ENCODE peak calls at places on chromosomes 6 and 20, in eight cellular contexts. H is IMR-90, O is WERI-Rb-1, S is heart right ventricle, M is breast epithelium, L is esophagus squamous epithelium, K is astrocyte, Q is cardiac muscle cell. A is an unnamed sample.
A peak's percentile ranks its signal among the peaks of the same experiment; 100 is the strongest.

GRCh38 chr20:59086923-59087322 is 44.3 kb upstream of the PRELID3B start:
- DNase-seq in H (no peak), O (no peak), S (no peak), M (no peak), L (no peak), K (no peak), Q (no peak), A (no peak)

GRCh38 chr20:31705598-31706597 is 16.8 kb downstream of the BCL2L1 start:
- DNase-seq in H (no peak), O (no peak), S (no peak), M (no peak), L (no peak), K (no peak), Q (no peak), A (no peak)

GRCh38 chr6:123062645-123063044 is 66.6 kb downstream of the CLVS2 start:
- DNase-seq in H (no peak), O (no peak), S (no peak), M (no peak), L (no peak), K (no peak), Q (no peak), A (no peak)

GRCh38 chr6:157281570-157281969 is 41.7 kb downstream of the TMEM242 start:
- DNase-seq in H (no peak), O (peak; percentile 52), S (peak; percentile 32), M (no peak), L (no peak), K (no peak), Q (peak; percentile 17), A (no peak)

GRCh38 chr6:1547785-1548184 is 61.9 kb upstream of the FOXC1 start:
- DNase-seq in H (no peak), O (no peak), S (no peak), M (no peak), L (no peak), K (no peak), Q (no peak), A (no peak)

GRCh38 chr20:59071224-59071623 is 28.6 kb upstream of the PRELID3B start:
- DNase-seq in H (no peak), O (no peak), S (no peak), M (no peak), L (no peak), K (no peak), Q (no peak), A (no peak)

GRCh38 chr6:81480139-81480538 is 272.3 kb downstream of the TENT5A start:
- DNase-seq in H (peak; percentile 17), O (no peak), S (no peak), M (no peak), L (no peak), K (peak; percentile 50), Q (no peak), A (no peak)

GRCh38 chr20:4949833-4950178 is 51.5 kb downstream of the SLC23A2 start:
- DNase-seq in H (peak; percentile 63), O (no peak), S (no peak), M (no peak), L (no peak), K (peak; percentile 58), Q (peak; percentile 61), A (no peak)

GRCh38 chr20:3632311-3633004 is 30.7 kb downstream of the GFRA4 start:
- DNase-seq in H (no peak), O (no peak), S (no peak), M (no peak), L (no peak), K (no peak), Q (no peak), A (no peak)

DNA sequence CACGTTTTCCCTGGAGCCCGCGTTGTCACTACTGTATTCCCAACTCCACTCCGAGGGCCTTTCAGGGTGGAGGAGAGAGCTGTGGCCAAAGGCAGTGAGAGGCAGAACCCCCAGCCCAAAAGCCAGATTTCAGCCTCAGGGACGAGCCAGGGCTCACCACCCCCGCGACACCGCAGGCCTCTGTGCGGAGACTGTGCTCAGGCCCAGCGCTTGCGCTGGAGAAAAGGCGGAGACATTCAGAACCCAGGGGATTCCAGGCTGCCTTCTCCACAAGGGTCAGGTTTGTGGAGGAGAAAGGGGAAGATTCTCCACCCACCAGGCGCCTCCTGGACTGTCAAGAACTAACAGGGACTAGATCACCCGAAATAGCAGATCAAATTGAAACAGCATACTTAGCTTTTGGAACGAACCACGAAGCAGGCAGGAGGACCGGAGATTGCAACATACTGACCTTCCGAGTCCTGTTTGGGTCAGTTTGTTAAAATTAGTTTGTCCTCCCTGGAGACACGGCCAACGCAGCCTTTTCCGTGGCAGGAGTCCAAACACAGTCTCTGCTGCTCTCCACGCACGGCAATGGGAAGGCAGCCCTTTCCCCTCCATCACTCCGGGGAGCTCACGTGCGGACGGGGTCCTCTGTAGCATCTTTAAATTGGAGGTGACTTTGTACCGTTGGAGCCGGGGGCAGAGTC is 14.4 kb downstream of the DLL1 start:
- DNase-seq in H (no peak), O (no peak), S (peak; percentile 89), M (no peak), L (no peak), K (no peak), Q (peak; percentile 76), A (no peak)
- H3K4me3 ChIP-seq in H (no peak overlapping the region), O (no peak overlapping the region), S (peak overlapping the region; percentile 18), M (no peak overlapping the region), L (no peak overlapping the region), K (no peak overlapping the region), Q (no peak overlapping the region), A (no peak overlapping the region)

DNA sequence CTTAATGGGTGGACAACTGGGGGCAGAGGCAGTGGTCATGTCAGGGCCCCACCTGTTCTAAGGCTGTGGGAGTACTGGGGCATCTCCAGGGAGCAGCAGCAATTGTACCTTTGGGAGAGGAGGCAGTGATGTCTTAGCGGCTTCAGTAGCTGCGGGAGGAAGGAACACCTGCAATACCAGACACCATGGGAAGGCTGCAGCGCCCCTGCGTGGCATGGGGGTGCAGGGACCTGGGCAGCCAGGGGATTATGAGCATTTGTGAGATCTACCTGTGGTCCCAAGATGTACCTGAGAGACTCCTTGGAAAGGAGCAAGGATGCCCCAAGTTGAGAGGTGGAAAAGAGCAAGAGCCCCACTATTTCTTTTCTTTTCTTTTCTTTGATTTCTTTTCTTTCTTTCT is 112.1 kb upstream of the GPR6 start:
- DNase-seq in H (no peak), O (peak; percentile 14), S (no peak), M (no peak), L (no peak), K (no peak), Q (no peak), A (no peak)
- TF ChIP-seq CTCF in H (no peak), O (peak; percentile 52), S (no peak), M (no peak), L (no peak), K (no peak), Q (no peak), A (no peak)

GRCh38 chr20:43189614-43190331 is at the start of gene PTPRT:
- DNase-seq in H (no peak), O (no peak), S (no peak), M (no peak), L (no peak), K (no peak), Q (no peak), A (no peak)
- H3K27me3 ChIP-seq in H (peaks cover 18% of the 10 kb centered on the region), O (peaks cover 49% of the 10 kb centered on the region), S (peaks cover 61% of the 10 kb centered on the region), M (no peaks in the 10 kb centered on the region), L (peaks cover 5% of the 10 kb centered on the region), K (peaks cover 14% of the 10 kb centered on the region), Q (peaks cover 65% of the 10 kb centered on the region), A (peaks cover 15% of the 10 kb centered on the region)

GRCh38 chr20:47727909-47728361 is 57.3 kb downstream of the SULF2 start:
- DNase-seq in H (no peak), O (no peak), S (no peak), M (no peak), L (no peak), K (no peak), Q (no peak), A (no peak)
- H3K4me3 ChIP-seq in H (no peak overlapping the region), O (no peak overlapping the region), S (no peak overlapping the region), M (no peak overlapping the region), L (no peak overlapping the region), K (no peak overlapping the region), Q (no peak overlapping the region), A (no peak overlapping the region)

GRCh38 chr6:129015721-129016120 is 132.8 kb downstream of the LAMA2 start:
- DNase-seq in H (no peak), O (no peak), S (no peak), M (no peak), L (no peak), K (no peak), Q (no peak), A (no peak)

GRCh38 chr6:129014302-129014701 is 131.4 kb downstream of the LAMA2 start:
- DNase-seq in H (no peak), O (no peak), S (no peak), M (no peak), L (no peak), K (no peak), Q (no peak), A (no peak)

GRCh38 chr6:129022011-129022553 is 139.1 kb downstream of the LAMA2 start:
- DNase-seq in H (no peak), O (no peak), S (no peak), M (no peak), L (no peak), K (no peak), Q (no peak), A (no peak)

DNA sequence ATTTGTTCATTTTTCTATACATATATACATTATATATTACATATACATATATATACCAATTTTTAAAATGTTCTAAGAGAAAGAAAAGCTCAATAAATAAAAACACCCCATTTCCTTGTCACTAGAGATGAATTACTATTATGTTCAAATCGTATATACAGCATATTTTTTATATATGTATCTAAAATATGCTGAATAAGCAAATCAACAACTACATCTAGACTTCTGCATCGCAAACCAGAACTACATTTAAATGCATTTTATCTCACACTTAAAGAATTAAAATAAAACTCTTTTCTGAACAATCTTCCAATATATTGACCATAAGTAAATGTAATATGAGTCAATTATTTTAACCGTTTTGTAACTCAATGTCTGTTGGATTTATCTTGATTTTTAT is 133.9 kb downstream of the LAMA2 start:
- DNase-seq in H (no peak), O (no peak), S (no peak), M (no peak), L (no peak), K (no peak), Q (no peak), A (no peak)
- TF ChIP-seq CTCF in H (no peak), O (no peak), S (no peak), M (no peak), L (no peak), K (no peak), Q (no peak), A (no peak)

GRCh38 chr20:63130654-63131577 is 85.0 kb downstream of the YTHDF1 start:
- DNase-seq in H (no peak), O (no peak), S (no peak), M (peak; percentile 43), L (no peak), K (no peak), Q (no peak), A (no peak)
- H3K27me3 ChIP-seq in H (peaks cover 29% of the 10 kb centered on the region), O (no peaks in the 10 kb centered on the region), S (peaks cover 40% of the 10 kb centered on the region), M (no peaks in the 10 kb centered on the region), L (no peaks in the 10 kb centered on the region), K (peaks cover 20% of the 10 kb centered on the region), Q (peaks cover 54% of the 10 kb centered on the region), A (peaks cover 6% of the 10 kb centered on the region)

DNA sequence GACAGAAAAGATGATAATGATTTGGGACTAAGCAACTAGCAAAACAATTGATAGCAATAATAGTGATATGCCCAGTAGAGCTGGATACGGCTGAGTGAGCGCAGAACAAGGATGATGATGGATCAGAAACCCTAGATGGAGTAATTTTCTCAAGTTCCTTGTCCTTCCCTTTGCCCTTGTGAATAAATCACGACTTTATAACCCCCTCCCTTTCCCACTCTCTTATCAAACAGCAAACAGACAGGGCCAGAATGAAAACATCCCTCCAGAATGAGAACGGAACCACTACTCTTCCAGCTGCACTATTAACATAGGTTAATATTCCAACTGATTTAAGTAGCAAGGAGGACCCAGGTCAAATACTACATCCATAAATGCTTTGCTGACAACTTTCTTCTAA is 1.3 kb upstream of the MTFR2 start:
- DNase-seq in H (no peak), O (no peak), S (no peak), M (no peak), L (no peak), K (no peak), Q (no peak), A (no peak)
- H3K4me3 ChIP-seq in H (no peak overlapping the region), O (no peak overlapping the region), S (peak overlapping the region; percentile 77), M (no peak overlapping the region), L (no peak overlapping the region), K (peak overlapping the region; percentile 92), Q (no peak overlapping the region), A (no peak overlapping the region)

A was measured in BJ.